ENCODE peak calls at places on chromosomes 2 and 18, in seven cellular contexts. O is GM23338; Z is fibroblast of mammary gland; K is NCI-H345; J is stomach; U is stimulated activated CD4-positive, alpha-beta T cell treated with anti-CD3 and anti-CD28 coated beads, Interleukin-12 subunit alpha, Interleukin-12 subunit beta, amount 100 ng/mL, for 24 hours; E is cardiac fibroblast. L is an unnamed sample.

GRCh38 chr18:37175727-37176126 is 346.8 kb downstream of the KIAA1328 start:
- DNase-seq in K (no peak), E (no peak), U (no peak), Z (no peak), O (peak; percentile 81), J (no peak), L (no peak)

GRCh38 chr18:74994502-74995403 is 214.2 kb downstream of the PTGR3 start:
- DNase-seq in E (peak; percentile 16), J (no peak), O (no peak), K (no peak), U (no peak), Z (no peak), L (peak; percentile 25)

GRCh38 chr2:69917854-69918253 is 2.9 kb downstream of the MXD1 start:
- DNase-seq in J (no peak), O (no peak), Z (peak; percentile 88), U (no peak), K (no peak), E (peak; percentile 92), L (peak; percentile 73)

GRCh38 chr2:69741281-69742169 is at the start of gene ANXA4:
- DNase-seq in U (peak; percentile 44), O (peak; percentile 73), Z (peak; percentile 83), J (peak; percentile 90), K (peak; percentile 31), E (peak; percentile 84), L (peak; percentile 80)

GRCh38 chr18:32975166-32975441 is 202.3 kb upstream of the KLHL14 start:
- DNase-seq in U (no peak), E (no peak), Z (no peak), J (no peak), O (no peak), K (no peak), L (no peak)

GRCh38 chr2:127226520-127227263 is 6.6 kb upstream of the CYP27C1 start:
- DNase-seq in O (no peak), E (peak; percentile 81), K (peak; percentile 72), Z (peak; percentile 86), U (no peak), J (peak; percentile 72), L (peak; percentile 24)

GRCh38 chr2:216830346-216830745 is 29.5 kb downstream of the TNP1 start:
- DNase-seq in K (peak; percentile 29), J (no peak), E (no peak), O (no peak), Z (no peak), U (no peak), L (no peak)

GRCh38 chr2:46804794-46805193 is 110.8 kb downstream of the MCFD2 start:
- DNase-seq in K (no peak), U (no peak), J (no peak), E (peak; percentile 49), Z (peak; percentile 48), O (no peak), L (peak; percentile 54)

GRCh38 chr2:96404446-96405373 is 69.1 kb downstream of the NCAPH start:
- DNase-seq in U (no peak), Z (no peak), K (peak; percentile 77), E (no peak), J (peak; percentile 74), O (peak; percentile 33), L (no peak)

GRCh38 chr2:203777030-203777429 is 70.6 kb downstream of the CD28 start:
- DNase-seq in E (no peak), K (no peak), Z (no peak), J (no peak), U (no peak), O (no peak), L (no peak)

GRCh38 chr2:71478806-71479205 is 25.4 kb downstream of the DYSF start:
- DNase-seq in J (no peak), K (no peak), Z (no peak), U (no peak), E (no peak), O (no peak), L (no peak)

GRCh38 chr2:8440029-8440778 is 241.7 kb upstream of the ID2 start:
- DNase-seq in K (no peak), U (no peak), O (peak; percentile 5), Z (no peak), E (no peak), J (peak; percentile 63), L (no peak)

GRCh38 chr2:29323961-29324360 is 208.7 kb downstream of the CLIP4 start:
- DNase-seq in E (peak; percentile 26), J (no peak), O (no peak), K (no peak), Z (peak; percentile 49), U (no peak), L (no peak)

GRCh38 chr2:201984333-201984732 is 49.3 kb upstream of the FZD7 start:
- DNase-seq in K (no peak), J (no peak), U (no peak), Z (no peak), E (no peak), O (no peak), L (no peak)

GRCh38 chr2:145065278-145065677 is 545.4 kb upstream of the ZEB2 start:
- DNase-seq in J (no peak), O (no peak), E (no peak), U (no peak), Z (no peak), K (no peak), L (no peak)

GRCh38 chr2:233794128-233794658 is 16.1 kb downstream of the MROH2A start:
- DNase-seq in J (peak; percentile 24), E (no peak), Z (no peak), K (no peak), O (no peak), U (no peak), L (no peak)

GRCh38 chr18:2510416-2510815 is 60.9 kb downstream of the METTL4 start:
- DNase-seq in E (no peak), O (no peak), K (no peak), U (no peak), J (no peak), Z (no peak), L (no peak)

GRCh38 chr2:108220942-108221541 is 18.7 kb upstream of the SULT1C3 start:
- DNase-seq in K (peak; percentile 63), O (no peak), U (no peak), E (no peak), Z (no peak), J (no peak), L (no peak)

GRCh38 chr2:174617120-174617519 is 19.5 kb upstream of the WIPF1 start:
- DNase-seq in E (peak; percentile 63), O (no peak), U (no peak), J (no peak), K (no peak), Z (peak; percentile 57), L (peak; percentile 60)

GRCh38 chr2:237746302-237747080 is 52.1 kb upstream of the RBM44 start:
- DNase-seq in Z (no peak), J (no peak), O (no peak), E (no peak), U (no peak), K (no peak), L (no peak)